ENCODE peak calls at places on chromosomes 7 and 10, in four cellular contexts. W is GM12891, O is K562, V is GM12878. J is an unnamed sample.

GRCh38 chr7:13551503-13551902 is 438.0 kb downstream of the ETV1 start:
- DNase-seq in W (no peak), O (no peak), V (no peak), J (no peak)

GRCh38 chr7:30348083-30348560 is 63.7 kb downstream of the ZNRF2 start:
- DNase-seq in W (no peak), O (peak), V (peak), J (peak)

GRCh38 chr7:122305475-122306319 is 1.1 kb upstream of the FEZF1 start:
- DNase-seq in W (no peak), O (no peak), V (no peak), J (no peak)

GRCh38 chr7:28144266-28144665 is 36.3 kb downstream of the JAZF1 start:
- DNase-seq in W (no peak), O (no peak), V (no peak), J (no peak)

GRCh38 chr10:27558612-27559020 is 54.5 kb downstream of the RAB18 start:
- DNase-seq in W (peak), O (peak), V (no peak), J (peak)

GRCh38 chr7:47505317-47506007 is 76.4 kb downstream of the TNS3 start:
- DNase-seq in W (no peak), O (no peak), V (no peak), J (no peak)

GRCh38 chr10:99779335-99779734 is 3.1 kb upstream of the ABCC2 start:
- DNase-seq in W (no peak), O (no peak), V (no peak), J (peak)

GRCh38 chr10:84375011-84375410 is 46.6 kb downstream of the CCSER2 start:
- DNase-seq in W (no peak), O (peak), V (peak), J (no peak)

GRCh38 chr7:45663167-45663921 is 89.2 kb downstream of the ADCY1 start:
- DNase-seq in W (no peak), O (peak), V (no peak), J (peak)

GRCh38 chr10:44908936-44909335 is 2.2 kb upstream of the TMEM72 start:
- DNase-seq in W (no peak), O (no peak), V (no peak), J (no peak)

GRCh38 chr7:100476903-100477870 is 1.8 kb downstream of the TSC22D4 start:
- DNase-seq in W (no peak), O (peak), V (no peak), J (no peak)

GRCh38 chr10:81995254-81995653 is 120.3 kb downstream of the NRG3 start:
- DNase-seq in W (no peak), O (no peak), V (no peak), J (no peak)

GRCh38 chr10:88728107-88728763 is 22.2 kb downstream of the LIPK start:
- DNase-seq in W (no peak), O (peak), V (no peak), J (no peak)

GRCh38 chr10:132616170-132616994 is 78.8 kb downstream of the INPP5A start:
- DNase-seq in W (no peak), O (no peak), V (no peak), J (no peak)

GRCh38 chr7:118755067-118755625 is 530.6 kb downstream of the ANKRD7 start:
- DNase-seq in W (no peak), O (no peak), V (no peak), J (no peak)

GRCh38 chr7:87517136-87517805 is 41.8 kb upstream of the ABCB4 start:
- DNase-seq in W (no peak), O (no peak), V (no peak), J (peak)

DNA sequence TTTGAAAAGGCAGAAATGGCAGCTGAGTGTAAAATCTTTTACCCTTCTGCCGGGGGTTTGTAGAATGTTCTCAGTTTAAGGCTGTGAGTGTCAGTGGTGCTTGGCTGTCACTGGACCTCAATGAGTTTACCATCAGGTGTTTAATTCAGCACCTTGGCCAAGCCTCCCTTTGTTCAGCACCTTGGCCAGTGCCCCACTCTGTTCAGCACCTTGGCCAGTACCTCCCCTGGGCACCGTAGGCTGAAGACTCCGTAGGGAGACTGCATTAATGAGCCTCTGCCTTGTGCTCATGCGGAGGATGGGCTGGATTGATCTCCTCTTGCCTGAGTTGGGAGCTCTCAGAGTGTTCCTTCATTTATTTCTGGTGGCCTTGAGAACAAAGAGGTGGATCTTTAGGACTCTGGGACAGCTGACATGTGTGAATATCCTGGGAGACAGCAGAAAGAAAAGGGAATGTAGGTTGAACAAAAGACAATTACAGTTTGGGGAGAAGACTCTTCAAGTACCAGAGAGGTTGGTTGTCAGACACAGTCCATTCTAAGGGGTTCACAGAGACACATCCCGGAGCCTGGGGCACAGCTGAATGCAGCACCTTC is 1.6 kb downstream of the FAM24A start:
- DNase-seq in W (peak), O (peak), V (no peak), J (peak)
- TF ChIP-seq POLR2AphosphoS5 in W (no peak), O (no peak), V (no peak), J (no peak)

GRCh38 chr7:66138994-66139752 is 24.5 kb downstream of the CRCP start:
- DNase-seq in W (no peak), O (no peak), V (no peak), J (no peak)
- TF ChIP-seq SPI1 in W (no peak), O (no peak), V (no peak), J (no peak)

GRCh38 chr7:131188367-131189339 is 139.0 kb upstream of the MKLN1 start:
- DNase-seq in W (peak), O (peak), V (peak), J (peak)
- TF ChIP-seq POLR2AphosphoS5 in W (no peak), O (no peak), V (no peak), J (no peak)

GRCh38 chr10:76117949-76118348 is 686.5 kb downstream of the LRMDA start:
- DNase-seq in W (no peak), O (no peak), V (no peak), J (no peak)
- TF ChIP-seq SPI1 in W (no peak), O (no peak), V (no peak), J (no peak)

GRCh38 chr7:3069767-3070449 is 26.2 kb upstream of the CARD11 start:
- DNase-seq in W (no peak), O (no peak), V (no peak), J (no peak)
- TF ChIP-seq POLR2AphosphoS5 in W (no peak), O (no peak), V (no peak), J (no peak)

DNA sequence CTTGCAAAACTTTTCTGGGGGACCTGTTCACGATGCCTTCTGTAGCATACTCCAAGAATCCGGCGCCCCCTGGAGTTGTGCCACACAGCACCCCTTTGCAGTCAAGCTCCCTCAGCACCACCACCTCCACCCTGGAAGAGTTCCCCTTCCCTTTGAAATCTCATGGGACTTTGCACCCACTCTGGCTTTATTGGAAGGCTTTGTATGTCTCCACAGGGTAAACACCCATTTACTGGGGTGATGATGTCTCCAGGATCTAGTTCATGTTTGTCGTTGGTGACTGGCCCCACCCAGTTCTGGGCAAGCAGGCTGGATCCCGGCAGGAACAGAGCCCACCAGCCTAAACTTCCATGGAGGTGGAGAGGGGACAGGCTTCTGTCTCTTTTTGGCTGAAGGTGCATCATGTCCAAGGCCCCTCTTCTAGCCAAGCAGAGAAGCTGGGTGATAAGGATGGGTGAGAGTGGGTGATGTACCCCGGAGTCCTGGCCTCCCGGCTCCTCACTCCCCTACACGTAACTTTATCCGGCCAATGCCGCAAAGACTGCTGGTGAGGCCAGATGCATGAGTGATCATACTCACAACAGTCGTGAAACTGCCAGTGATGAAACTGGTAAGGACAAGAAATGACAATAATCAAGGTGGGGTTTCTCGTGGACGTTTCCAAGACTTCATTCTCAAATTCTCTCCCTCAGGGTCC is 727 bp upstream of the CLDN4 start:
- DNase-seq in W (no peak), O (no peak), V (no peak), J (no peak)
- TF ChIP-seq SPI1 in W (no peak), O (no peak), V (no peak), J (no peak)

GRCh38 chr10:43187213-43187612 is 49.0 kb downstream of the CSGALNACT2 start:
- DNase-seq in W (no peak), O (no peak), V (no peak), J (no peak)
- TF ChIP-seq POLR2AphosphoS5 in W (no peak), O (no peak), V (no peak), J (no peak)

GRCh38 chr10:46539596-46540411 is 16.7 kb downstream of the GPRIN2 start:
- DNase-seq in W (no peak), O (no peak), V (no peak), J (no peak)

GRCh38 chr10:46542567-46543323 is 13.7 kb downstream of the GPRIN2 start:
- DNase-seq in W (no peak), O (no peak), V (no peak), J (no peak)

GRCh38 chr10:46540412-46541016 is 15.9 kb downstream of the GPRIN2 start:
- DNase-seq in W (no peak), O (no peak), V (no peak), J (no peak)

GRCh38 chr10:46541735-46542566 is 14.5 kb downstream of the GPRIN2 start:
- DNase-seq in W (no peak), O (no peak), V (no peak), J (no peak)

DNA sequence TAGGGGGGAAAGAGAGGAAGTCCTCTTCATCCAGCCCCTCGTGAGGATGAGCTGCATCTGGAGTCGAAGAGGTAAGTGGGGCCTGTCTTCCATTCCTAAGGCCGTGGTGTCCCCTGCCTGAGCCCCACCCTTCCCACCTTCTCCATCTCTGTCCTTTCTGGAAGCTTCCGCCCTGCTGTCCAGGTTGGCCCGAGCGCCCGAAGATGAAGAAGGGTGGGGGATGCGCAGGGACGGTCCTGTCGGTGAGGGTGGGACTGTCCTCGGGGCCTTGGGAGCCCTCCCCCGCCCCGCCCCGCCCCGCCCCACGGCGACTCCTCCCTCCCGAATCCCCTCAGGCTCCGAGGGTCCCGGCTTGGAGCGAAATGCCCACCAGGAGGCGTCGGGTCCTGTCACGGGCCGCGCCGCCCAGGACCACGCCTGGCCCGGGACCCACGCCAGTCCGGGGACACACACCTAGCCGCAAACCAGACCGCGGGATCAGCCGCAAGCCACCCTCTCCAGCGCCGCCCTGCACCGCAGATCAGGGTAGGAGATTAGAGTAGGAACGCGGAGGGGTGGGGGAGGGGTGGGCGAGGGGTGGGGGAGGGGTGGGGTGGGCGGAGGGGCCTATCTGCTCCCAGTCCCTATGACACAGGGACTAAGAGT is 15.3 kb downstream of the GPRIN2 start:
- DNase-seq in W (no peak), O (peak), V (no peak), J (no peak)
- TF ChIP-seq SPI1 in W (no peak), O (no peak), V (no peak), J (no peak)

GRCh38 chr10:125707852-125708468 is 11.5 kb upstream of the EDRF1 start:
- DNase-seq in W (no peak), O (no peak), V (no peak), J (no peak)
- TF ChIP-seq POLR2AphosphoS5 in W (no peak), O (no peak), V (no peak), J (no peak)

GRCh38 chr10:35606423-35606822 is 1.3 kb downstream of the GJD4 start:
- DNase-seq in W (no peak), O (no peak), V (no peak), J (no peak)
- TF ChIP-seq SPI1 in W (no peak), O (no peak), V (no peak), J (no peak)

J was measured in HL-60.